ENCODE peak calls at places on chromosomes 1 and 21, in six cellular contexts. W is lower lobe of right lung, A is hepatic stellate cell, B is NCI-H2081, J is T-helper 1 cell, V is NB4. I is an unnamed sample.

GRCh38 chr1:39230261-39231190 is 26.0 kb downstream of the MACF1 start:
- DNase-seq in W (no peak), A (peak), B (no peak), J (no peak), V (peak), I (no peak)

GRCh38 chr1:150162862-150163706 is 13.4 kb downstream of the PLEKHO1 start:
- DNase-seq in W (peak), A (peak), B (no peak), J (no peak), V (peak), I (no peak)

GRCh38 chr1:2981388-2981787 is 39.9 kb upstream of the ACTRT2 start:
- DNase-seq in W (no peak), A (no peak), B (no peak), J (no peak), V (no peak), I (no peak)

GRCh38 chr1:117054068-117054467 is 6.1 kb upstream of the TTF2 start:
- DNase-seq in W (no peak), A (no peak), B (no peak), J (no peak), V (no peak), I (no peak)

GRCh38 chr1:172394167-172394751 is 26.2 kb upstream of the C1orf105 start:
- DNase-seq in W (no peak), A (no peak), B (peak), J (peak), V (no peak), I (peak)

GRCh38 chr1:104463126-104463697 is 713.5 kb downstream of the AMY1C start:
- DNase-seq in W (no peak), A (no peak), B (no peak), J (no peak), V (no peak), I (no peak)

GRCh38 chr1:68291763-68292384 is 59.6 kb upstream of the WLS start:
- DNase-seq in W (no peak), A (peak), B (no peak), J (no peak), V (peak), I (no peak)

GRCh38 chr1:80987106-80987505 is 813.6 kb upstream of the ADGRL2 start:
- DNase-seq in W (no peak), A (no peak), B (no peak), J (no peak), V (no peak), I (no peak)

GRCh38 chr1:9449106-9449627 is 90.1 kb upstream of the SLC25A33 start:
- DNase-seq in W (no peak), A (peak), B (no peak), J (no peak), V (no peak), I (no peak)

GRCh38 chr1:203572134-203572625 is 54.5 kb upstream of the ATP2B4 start:
- DNase-seq in W (no peak), A (peak), B (no peak), J (no peak), V (no peak), I (no peak)

GRCh38 chr1:51237714-51238403 is 1.8 kb downstream of the RNF11 start:
- DNase-seq in W (no peak), A (peak), B (no peak), J (no peak), V (no peak), I (no peak)

GRCh38 chr1:8847990-8848389 is 30.5 kb downstream of the ENO1 start:
- DNase-seq in W (no peak), A (no peak), B (peak), J (no peak), V (no peak), I (no peak)

GRCh38 chr1:35924838-35925237 is 6.1 kb upstream of the AGO3 start:
- DNase-seq in W (no peak), A (no peak), B (no peak), J (no peak), V (no peak), I (no peak)

GRCh38 chr1:173405758-173406344 is 71.3 kb upstream of the PRDX6 start:
- DNase-seq in W (no peak), A (peak), B (no peak), J (no peak), V (no peak), I (no peak)

GRCh38 chr1:20666804-20667203 is 5.6 kb upstream of the DDOST start:
- DNase-seq in W (no peak), A (peak), B (no peak), J (no peak), V (peak), I (no peak)

GRCh38 chr1:201587729-201588128 is 48.8 kb downstream of the NAV1 start:
- DNase-seq in W (no peak), A (no peak), B (no peak), J (no peak), V (no peak), I (no peak)

GRCh38 chr1:62621907-62622306 is 24.6 kb downstream of the ANGPTL3 start:
- DNase-seq in W (no peak), A (peak), B (peak), J (no peak), V (peak), I (no peak)

GRCh38 chr1:27572679-27573426 is 31.1 kb downstream of the AHDC1 start:
- DNase-seq in W (no peak), A (peak), B (no peak), J (no peak), V (peak), I (no peak)

GRCh38 chr1:72282690-72283203 is 408 bp upstream of the NEGR1 start:
- DNase-seq in W (peak), A (peak), B (peak), J (peak), V (peak), I (peak)

GRCh38 chr1:119373465-119373864 is 4.9 kb downstream of the HAO2 start:
- DNase-seq in W (no peak), A (no peak), B (no peak), J (no peak), V (no peak), I (no peak)

GRCh38 chr1:226984521-226985238 is 44.6 kb downstream of the COQ8A start:
- DNase-seq in W (no peak), A (no peak), B (no peak), J (no peak), V (no peak), I (no peak)

GRCh38 chr1:201172999-201173610 is 17.5 kb upstream of the IGFN1 start:
- DNase-seq in W (no peak), A (no peak), B (no peak), J (no peak), V (peak), I (no peak)

GRCh38 chr1:7669559-7670208 is 101.4 kb upstream of the VAMP3 start:
- DNase-seq in W (peak), A (peak), B (peak), J (peak), V (peak), I (peak)

GRCh38 chr1:243921113-243921512 is 71.1 kb upstream of the AKT3 start:
- DNase-seq in W (no peak), A (no peak), B (no peak), J (no peak), V (no peak), I (no peak)

GRCh38 chr1:54234284-54234683 is 34.3 kb downstream of the MRPL37 start:
- DNase-seq in W (no peak), A (no peak), B (no peak), J (no peak), V (no peak), I (no peak)

GRCh38 chr1:165444897-165445370 is at the start of gene RXRG:
- DNase-seq in W (peak), A (no peak), B (peak), J (no peak), V (no peak), I (peak)

GRCh38 chr21:38930838-38931237 is 125.1 kb downstream of the ETS2 start:
- DNase-seq in W (no peak), A (no peak), B (no peak), J (no peak), V (peak), I (no peak)

GRCh38 chr1:44210595-44210994 is 2.7 kb upstream of the DMAP1 start:
- DNase-seq in W (no peak), A (no peak), B (no peak), J (no peak), V (no peak), I (no peak)

GRCh38 chr1:30876451-30877204 is 31.9 kb downstream of the SDC3 start:
- DNase-seq in W (no peak), A (no peak), B (no peak), J (no peak), V (no peak), I (no peak)

GRCh38 chr1:153669606-153670005 is 1.2 kb downstream of the ILF2 start:
- DNase-seq in W (peak), A (no peak), B (no peak), J (no peak), V (no peak), I (no peak)

GRCh38 chr1:66532798-66533783 is 862 bp upstream of the SGIP1 start:
- DNase-seq in W (peak), A (peak), B (peak), J (no peak), V (no peak), I (no peak)

I was measured in CD8-positive, alpha-beta T cell.